ENCODE peak calls at places on chromosomes 16 and 17, in four cellular contexts. One of them, this sample, is unnamed.

GRCh38 chr16:79601092-79601977 is 798 bp upstream of the MAF start:
- DNase-seq in lower lobe of right lung: peak; percentile 65
- DNase-seq in hepatocyte: peak; percentile 84
- DNase-seq in psoas muscle: peak; percentile 75
- DNase-seq in this sample: peak; percentile 76

GRCh38 chr16:50202926-50203624 is 50.0 kb downstream of the TENT4B start:
- DNase-seq in hepatocyte: peak; percentile 81
- DNase-seq in lower lobe of right lung: no peak
- DNase-seq in psoas muscle: no peak
- DNase-seq in this sample: no peak

GRCh38 chr16:66478733-66479511 is 51.8 kb downstream of the BEAN1 start:
- DNase-seq in lower lobe of right lung: peak; percentile 85
- DNase-seq in hepatocyte: peak; percentile 67
- DNase-seq in psoas muscle: peak; percentile 85
- DNase-seq in this sample: peak; percentile 88

GRCh38 chr17:78826836-78827509 is 13.6 kb downstream of the USP36 start:
- DNase-seq in lower lobe of right lung: peak; percentile 78
- DNase-seq in hepatocyte: no peak
- DNase-seq in psoas muscle: peak; percentile 55
- DNase-seq in this sample: peak; percentile 85

GRCh38 chr17:57338257-57338919 is 82.1 kb downstream of the MSI2 start:
- DNase-seq in lower lobe of right lung: no peak
- DNase-seq in psoas muscle: no peak
- DNase-seq in hepatocyte: no peak
- DNase-seq in this sample: no peak

GRCh38 chr17:40895106-40895730 is 10.2 kb upstream of the KRT20 start:
- DNase-seq in lower lobe of right lung: no peak
- DNase-seq in psoas muscle: no peak
- DNase-seq in hepatocyte: no peak
- DNase-seq in this sample: no peak

GRCh38 chr17:43367588-43368242 is 31.1 kb upstream of the ARL4D start:
- DNase-seq in hepatocyte: peak; percentile 82
- DNase-seq in psoas muscle: no peak
- DNase-seq in lower lobe of right lung: no peak
- DNase-seq in this sample: no peak

GRCh38 chr17:2337152-2337810 is at the start of gene SGSM2:
- DNase-seq in lower lobe of right lung: peak; percentile 79
- DNase-seq in hepatocyte: peak; percentile 77
- DNase-seq in psoas muscle: peak; percentile 79
- DNase-seq in this sample: peak; percentile 79

GRCh38 chr16:87350031-87350430 is 32.8 kb upstream of the C16orf95 start:
- DNase-seq in psoas muscle: no peak
- DNase-seq in lower lobe of right lung: no peak
- DNase-seq in hepatocyte: no peak
- DNase-seq in this sample: no peak

GRCh38 chr16:67302882-67303434 is 23.6 kb downstream of the KCTD19 start:
- DNase-seq in lower lobe of right lung: no peak
- DNase-seq in psoas muscle: no peak
- DNase-seq in hepatocyte: no peak
- DNase-seq in this sample: no peak

GRCh38 chr16:71351558-71351901 is 7.0 kb upstream of the CALB2 start:
- DNase-seq in psoas muscle: no peak
- DNase-seq in lower lobe of right lung: no peak
- DNase-seq in hepatocyte: no peak
- DNase-seq in this sample: no peak

GRCh38 chr17:44914698-44915271 is 515 bp downstream of the GFAP start:
- DNase-seq in hepatocyte: peak; percentile 2
- DNase-seq in lower lobe of right lung: peak; percentile 34
- DNase-seq in psoas muscle: no peak
- DNase-seq in this sample: peak; percentile 33

GRCh38 chr16:22356930-22357634 is 17.3 kb downstream of the CDR2 start:
- DNase-seq in psoas muscle: no peak
- DNase-seq in lower lobe of right lung: no peak
- DNase-seq in hepatocyte: no peak
- DNase-seq in this sample: no peak

GRCh38 chr17:35160354-35161201 is 13.0 kb downstream of the UNC45B start:
- DNase-seq in hepatocyte: no peak
- DNase-seq in psoas muscle: no peak
- DNase-seq in lower lobe of right lung: no peak
- DNase-seq in this sample: peak; percentile 15

GRCh38 chr17:78779848-78780247 is 2.2 kb downstream of the CYTH1 start:
- DNase-seq in lower lobe of right lung: no peak
- DNase-seq in hepatocyte: no peak
- DNase-seq in psoas muscle: no peak
- DNase-seq in this sample: peak; percentile 22

GRCh38 chr17:58224315-58224714 is 5.3 kb upstream of the MKS1 start:
- DNase-seq in lower lobe of right lung: no peak
- DNase-seq in hepatocyte: no peak
- DNase-seq in psoas muscle: no peak
- DNase-seq in this sample: no peak

GRCh38 chr17:32772453-32773025 is 104.4 kb downstream of the MYO1D start:
- DNase-seq in psoas muscle: no peak
- DNase-seq in hepatocyte: no peak
- DNase-seq in lower lobe of right lung: no peak
- DNase-seq in this sample: no peak

GRCh38 chr16:50024207-50024606 is 818 bp upstream of the CNEP1R1 start:
- DNase-seq in hepatocyte: no peak
- DNase-seq in lower lobe of right lung: no peak
- DNase-seq in psoas muscle: no peak
- DNase-seq in this sample: no peak

GRCh38 chr17:47694018-47694817 is at the start of gene TBKBP1:
- DNase-seq in hepatocyte: peak; percentile 86
- DNase-seq in psoas muscle: peak; percentile 79
- DNase-seq in lower lobe of right lung: peak; percentile 66
- DNase-seq in this sample: peak; percentile 72

GRCh38 chr17:71032746-71033273 is 863.5 kb downstream of the KCNJ2 start:
- DNase-seq in psoas muscle: no peak
- DNase-seq in hepatocyte: no peak
- DNase-seq in lower lobe of right lung: no peak
- DNase-seq in this sample: no peak

GRCh38 chr17:35889818-35890773 is 9.9 kb upstream of the CCL5 start:
- DNase-seq in lower lobe of right lung: no peak
- DNase-seq in hepatocyte: peak; percentile 79
- DNase-seq in psoas muscle: no peak
- DNase-seq in this sample: no peak

GRCh38 chr16:46848768-46849764 is 18.1 kb upstream of the C16orf87 start:
- DNase-seq in psoas muscle: no peak
- DNase-seq in hepatocyte: no peak
- DNase-seq in lower lobe of right lung: no peak
- DNase-seq in this sample: no peak

GRCh38 chr17:29145289-29146058 is 34.7 kb downstream of the MYO18A start:
- DNase-seq in psoas muscle: peak; percentile 76
- DNase-seq in lower lobe of right lung: peak; percentile 83
- DNase-seq in hepatocyte: peak; percentile 80
- DNase-seq in this sample: peak; percentile 75

GRCh38 chr17:44002141-44002848 is 2.1 kb upstream of the NAGS start:
- DNase-seq in hepatocyte: no peak
- DNase-seq in lower lobe of right lung: no peak
- DNase-seq in psoas muscle: peak; percentile 28
- DNase-seq in this sample: no peak

GRCh38 chr17:46898860-46899259 is 24.1 kb upstream of the GOSR2 start:
- DNase-seq in psoas muscle: no peak
- DNase-seq in lower lobe of right lung: no peak
- DNase-seq in hepatocyte: no peak
- DNase-seq in this sample: no peak

GRCh38 chr17:8900626-8901585 is 33.4 kb upstream of the PIK3R6 start:
- DNase-seq in lower lobe of right lung: no peak
- DNase-seq in hepatocyte: no peak
- DNase-seq in psoas muscle: no peak
- DNase-seq in this sample: no peak

GRCh38 chr17:41547378-41547841 is 19.3 kb upstream of the KRT19 start:
- DNase-seq in psoas muscle: no peak
- DNase-seq in lower lobe of right lung: no peak
- DNase-seq in hepatocyte: peak; percentile 39
- DNase-seq in this sample: no peak

GRCh38 chr16:29645699-29646187 is 17.3 kb upstream of the SPN start:
- DNase-seq in psoas muscle: no peak
- DNase-seq in lower lobe of right lung: no peak
- DNase-seq in hepatocyte: no peak
- DNase-seq in this sample: no peak

GRCh38 chr17:43581581-43581980 is 35.4 kb upstream of the ETV4 start:
- DNase-seq in hepatocyte: no peak
- DNase-seq in psoas muscle: no peak
- DNase-seq in lower lobe of right lung: no peak
- DNase-seq in this sample: no peak

GRCh38 chr17:82272495-82273326 is 789 bp downstream of the CSNK1D start:
- DNase-seq in lower lobe of right lung: peak; percentile 73
- DNase-seq in psoas muscle: peak; percentile 79
- DNase-seq in hepatocyte: peak; percentile 53
- DNase-seq in this sample: peak; percentile 86

GRCh38 chr17:82269138-82269881 is 4.2 kb downstream of the CSNK1D start:
- DNase-seq in lower lobe of right lung: no peak
- DNase-seq in psoas muscle: no peak
- DNase-seq in hepatocyte: no peak
- DNase-seq in this sample: no peak

GRCh38 chr17:82271401-82271800 is 2.1 kb downstream of the CSNK1D start:
- DNase-seq in hepatocyte: no peak
- DNase-seq in lower lobe of right lung: no peak
- DNase-seq in psoas muscle: no peak
- DNase-seq in this sample: no peak

GRCh38 chr17:82269882-82270500 is 3.5 kb downstream of the CSNK1D start:
- DNase-seq in psoas muscle: no peak
- DNase-seq in hepatocyte: no peak
- DNase-seq in lower lobe of right lung: no peak
- DNase-seq in this sample: no peak

DNA sequence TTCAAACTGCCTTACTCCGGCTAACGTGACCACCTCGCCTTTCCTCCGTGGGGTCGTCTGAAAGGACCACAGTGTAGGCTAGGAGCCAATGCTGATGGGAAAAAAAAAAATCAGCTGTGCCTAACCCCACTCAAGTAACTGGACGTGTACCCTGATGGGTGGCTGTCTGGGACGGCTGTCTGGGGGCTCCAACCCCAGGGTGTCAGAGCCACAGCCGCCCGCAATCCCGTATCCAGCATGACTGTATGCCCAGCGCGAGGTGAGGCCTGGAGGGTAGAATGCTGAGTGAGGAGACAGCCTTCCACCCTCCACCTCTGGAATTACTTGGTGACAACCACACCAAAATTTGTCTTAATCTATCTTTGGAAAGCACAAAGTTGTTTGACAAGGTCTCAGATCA is 2.8 kb downstream of the CSNK1D start:
- DNase-seq in lower lobe of right lung: no peak
- DNase-seq in hepatocyte: no peak
- DNase-seq in psoas muscle: no peak
- DNase-seq in this sample: no peak
- H3K4me3 ChIP-seq in lower lobe of right lung: no peak overlapping the region
- H3K4me3 ChIP-seq in hepatocyte: no peak overlapping the region
- H3K4me3 ChIP-seq in psoas muscle: peak overlapping the region; percentile 83
- H3K4me3 ChIP-seq in this sample: no peak overlapping the region

DNA sequence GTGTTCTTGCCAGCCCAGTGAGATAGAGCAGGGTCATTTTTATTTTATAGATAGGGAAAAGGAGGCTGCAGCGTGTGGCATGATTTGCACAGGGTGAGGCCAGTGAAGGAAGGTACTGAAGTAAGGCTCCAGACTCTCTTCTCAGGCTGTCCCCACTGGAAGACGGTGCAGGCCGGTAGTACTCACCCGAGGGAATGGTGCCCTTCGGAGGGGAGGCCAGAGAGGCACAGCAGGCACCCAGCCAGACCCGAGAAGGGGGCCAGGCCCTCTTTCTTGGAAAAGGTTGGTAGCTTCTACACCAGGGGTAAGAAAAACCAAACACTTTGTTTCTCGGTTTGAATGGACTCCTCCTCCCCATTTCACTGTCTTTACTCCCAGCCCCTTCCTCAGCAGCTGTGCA is 288 bp downstream of the ANKRD40CL start:
- DNase-seq in psoas muscle: peak; percentile 43
- DNase-seq in lower lobe of right lung: no peak
- DNase-seq in hepatocyte: no peak
- DNase-seq in this sample: no peak
- H3K27ac ChIP-seq in psoas muscle: no peak overlapping the region
- H3K27ac ChIP-seq in lower lobe of right lung: no peak overlapping the region
- H3K27ac ChIP-seq in hepatocyte: peak overlapping the region; percentile 79
- H3K27ac ChIP-seq in this sample: no peak overlapping the region

GRCh38 chr16:89855301-89855945 is 18.0 kb upstream of the TCF25 start:
- DNase-seq in psoas muscle: no peak
- DNase-seq in hepatocyte: no peak
- DNase-seq in lower lobe of right lung: no peak
- DNase-seq in this sample: no peak
- H3K4me3 ChIP-seq in psoas muscle: no peak overlapping the region
- H3K4me3 ChIP-seq in hepatocyte: no peak overlapping the region
- H3K4me3 ChIP-seq in lower lobe of right lung: no peak overlapping the region
- H3K4me3 ChIP-seq in this sample: no peak overlapping the region

DNA sequence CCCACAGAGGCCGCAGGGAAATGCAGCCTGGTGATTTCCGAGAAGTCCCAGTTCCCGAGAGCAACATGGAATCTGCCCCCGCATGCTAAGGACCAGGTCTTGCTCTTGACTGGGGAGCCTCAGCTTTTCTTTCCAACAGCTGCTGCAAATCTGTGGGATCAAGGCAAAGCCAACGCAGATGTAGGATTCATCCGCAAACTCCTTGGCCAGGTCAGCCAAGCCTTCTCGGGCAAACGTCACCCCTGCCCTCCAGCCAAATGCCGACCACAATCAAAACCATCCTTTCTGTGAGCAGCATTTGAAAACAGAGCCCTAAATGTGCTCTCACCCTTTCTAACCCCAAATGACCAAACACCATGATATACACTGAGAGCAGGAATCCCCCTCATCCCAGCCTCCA is 54.0 kb downstream of the MRM3 start:
- DNase-seq in lower lobe of right lung: no peak
- DNase-seq in hepatocyte: no peak
- DNase-seq in psoas muscle: no peak
- DNase-seq in this sample: no peak
- H3K27ac ChIP-seq in lower lobe of right lung: no peak overlapping the region
- H3K27ac ChIP-seq in hepatocyte: no peak overlapping the region
- H3K27ac ChIP-seq in psoas muscle: peak overlapping the region; percentile 58
- H3K27ac ChIP-seq in this sample: peak overlapping the region; percentile 58

GRCh38 chr17:77424585-77425344 is 284.0 kb downstream of the SEC14L1 start:
- DNase-seq in lower lobe of right lung: peak; percentile 85
- DNase-seq in psoas muscle: peak; percentile 94
- DNase-seq in hepatocyte: peak; percentile 90
- DNase-seq in this sample: peak; percentile 94
- H3K4me3 ChIP-seq in lower lobe of right lung: peak overlapping the region; percentile 2
- H3K4me3 ChIP-seq in psoas muscle: peak overlapping the region; percentile 22
- H3K4me3 ChIP-seq in hepatocyte: no peak overlapping the region
- H3K4me3 ChIP-seq in this sample: no peak overlapping the region

GRCh38 chr17:64328875-64329405 is 61.7 kb downstream of the PECAM1 start:
- DNase-seq in psoas muscle: no peak
- DNase-seq in lower lobe of right lung: no peak
- DNase-seq in hepatocyte: no peak
- DNase-seq in this sample: no peak
- H3K27ac ChIP-seq in psoas muscle: peak overlapping the region; percentile 42
- H3K27ac ChIP-seq in lower lobe of right lung: peak overlapping the region; percentile 85
- H3K27ac ChIP-seq in hepatocyte: no peak overlapping the region
- H3K27ac ChIP-seq in this sample: no peak overlapping the region

DNA sequence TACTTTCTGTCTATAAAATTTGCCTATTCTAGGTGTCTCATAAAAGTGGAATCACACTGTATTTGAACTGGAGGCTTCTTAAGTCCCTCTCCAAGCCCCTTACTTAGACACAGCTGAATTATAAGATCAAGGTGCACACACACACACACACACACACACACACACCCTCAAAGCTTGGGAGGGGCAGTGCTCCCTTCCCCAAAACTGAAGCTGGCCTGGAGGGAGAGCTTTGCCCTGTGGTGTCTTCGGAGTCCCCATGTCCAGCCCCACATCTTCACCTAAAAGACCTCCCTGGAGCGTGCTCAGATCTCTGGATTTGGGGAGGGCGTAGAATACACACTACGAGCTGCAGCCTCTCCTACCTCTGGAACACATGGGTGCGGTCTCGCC is 828 bp downstream of the EMP2 start:
- DNase-seq in psoas muscle: no peak
- DNase-seq in hepatocyte: no peak
- DNase-seq in lower lobe of right lung: no peak
- DNase-seq in this sample: no peak
- H3K4me3 ChIP-seq in psoas muscle: peak overlapping the region; percentile 86
- H3K4me3 ChIP-seq in hepatocyte: peak overlapping the region; percentile 99
- H3K4me3 ChIP-seq in lower lobe of right lung: peak overlapping the region; percentile 89
- H3K4me3 ChIP-seq in this sample: peak overlapping the region; percentile 79